ENCODE peak calls at places on chromosomes 2 and 18, in eight cellular contexts. C is AG09319; L is stimulated activated CD8-positive, alpha-beta memory T cell treated with anti-CD3 and anti-CD28 coated beads, Interleukin-15, amount 100 ng/mL, for 24 hours; T is tibial artery; Y is stimulated activated CD4-positive, alpha-beta T cell treated with anti-CD3 and anti-CD28 coated beads, Interleukin-15, amount 100 ng/mL, for 24 hours; M is sciatic nerve; O is progenitor cell of endocrine pancreas; W is NCI-H345. R is an unnamed sample.

GRCh38 chr2:24559714-24560113 is 68.7 kb downstream of the NCOA1 start:
- DNase-seq in M (no peak), W (peak), L (no peak), Y (no peak), C (peak), T (no peak), O (no peak), R (no peak)

GRCh38 chr18:6729247-6730091 is at the start of gene ARHGAP28:
- DNase-seq in C (peak), Y (peak), L (no peak), M (peak), O (peak), W (peak), T (peak), R (no peak)

GRCh38 chr2:187338679-187339121 is 109.4 kb downstream of the CALCRL start:
- DNase-seq in M (no peak), L (no peak), C (no peak), W (no peak), Y (no peak), T (no peak), O (no peak), R (no peak)

GRCh38 chr18:56890632-56891031 is 239.5 kb downstream of the WDR7 start:
- DNase-seq in Y (no peak), O (no peak), M (no peak), L (no peak), W (no peak), C (peak), T (no peak), R (no peak)

GRCh38 chr2:73776381-73776780 is 3.5 kb downstream of the DUSP11 start:
- DNase-seq in C (no peak), O (no peak), Y (no peak), W (no peak), L (no peak), M (no peak), T (no peak), R (no peak)

GRCh38 chr18:21914739-21915319 is 174.2 kb downstream of the MIB1 start:
- DNase-seq in W (no peak), C (no peak), O (no peak), Y (no peak), L (no peak), T (no peak), M (no peak), R (peak)

GRCh38 chr2:4135765-4136164 is 432.4 kb downstream of the DCDC2C start:
- DNase-seq in C (no peak), L (no peak), T (no peak), Y (no peak), M (no peak), O (no peak), W (no peak), R (no peak)

GRCh38 chr2:73841912-73842738 is 13.4 kb downstream of the STAMBP start:
- DNase-seq in W (no peak), L (no peak), M (no peak), C (no peak), T (no peak), Y (no peak), O (no peak), R (no peak)

GRCh38 chr2:19059076-19059475 is 299.3 kb downstream of the OSR1 start:
- DNase-seq in M (no peak), C (no peak), O (no peak), T (no peak), L (no peak), Y (no peak), W (no peak), R (no peak)

GRCh38 chr2:82790277-82791021 is 1668.6 kb downstream of the SUCLG1 start:
- DNase-seq in W (no peak), Y (no peak), M (no peak), O (no peak), L (no peak), C (no peak), T (no peak), R (peak)

GRCh38 chr18:7300971-7301553 is 70.2 kb downstream of the LRRC30 start:
- DNase-seq in L (no peak), T (no peak), O (no peak), Y (no peak), C (no peak), W (peak), M (no peak), R (no peak)

R was measured in SHP77 treated with DMSO at 0.1 percent for 48 hours.